ENCODE peak calls at places on chromosomes 7 and 10, in eight cellular contexts. X is progenitor cell of endocrine pancreas, H is psoas muscle, S is adrenal gland, Q is GM12878, B is HCT116, P is kidney, Z is endothelial cell of umbilical vein. N is an unnamed sample.

GRCh38 chr7:100914879-100915442 is 19.3 kb upstream of the ACHE start:
- DNase-seq in X (no peak), Q (no peak), P (peak), B (no peak), Z (no peak), H (no peak), S (no peak), N (peak)

GRCh38 chr7:94088560-94088959 is 84.4 kb upstream of the BET1 start:
- DNase-seq in S (no peak), X (no peak), H (no peak), B (no peak), Q (no peak), Z (peak), P (no peak), N (no peak)

GRCh38 chr7:46218461-46219202 is 297.6 kb upstream of the IGFBP3 start:
- DNase-seq in B (no peak), S (no peak), P (no peak), H (no peak), X (no peak), Q (no peak), Z (no peak), N (no peak)

GRCh38 chr10:49252313-49253034 is 46.5 kb upstream of the C10orf71 start:
- DNase-seq in Z (no peak), X (no peak), P (no peak), B (no peak), H (no peak), S (no peak), Q (no peak), N (no peak)

GRCh38 chr7:127580612-127581011 is 4.8 kb downstream of the GCC1 start:
- DNase-seq in Z (no peak), S (no peak), B (no peak), X (no peak), P (no peak), H (no peak), Q (no peak), N (no peak)

GRCh38 chr10:62422068-62422590 is 48.0 kb downstream of the ZNF365 start:
- DNase-seq in H (no peak), S (no peak), P (no peak), Z (no peak), X (no peak), B (no peak), Q (no peak), N (peak)

GRCh38 chr10:34262965-34263364 is 552.1 kb downstream of the PARD3 start:
- DNase-seq in Q (no peak), H (no peak), B (no peak), Z (peak), P (no peak), X (no peak), S (no peak), N (no peak)

GRCh38 chr7:47591655-47592572 is 10.0 kb upstream of the TNS3 start:
- DNase-seq in H (no peak), B (no peak), Z (no peak), S (no peak), P (no peak), X (no peak), Q (no peak), N (no peak)

GRCh38 chr7:37665352-37666022 is 18.1 kb upstream of the GPR141 start:
- DNase-seq in Q (no peak), S (no peak), H (no peak), B (no peak), P (no peak), Z (no peak), X (no peak), N (no peak)

GRCh38 chr7:108225531-108226181 is 95.5 kb upstream of the LAMB4 start:
- DNase-seq in S (no peak), B (no peak), Z (no peak), Q (no peak), P (no peak), X (no peak), H (no peak), N (no peak)
- TF ChIP-seq CTCF in S (no peak), B (peak), Z (no peak), Q (no peak), P (no peak), X (no peak), H (no peak), N (no peak)

GRCh38 chr7:151725844-151726770 is 150.8 kb downstream of the PRKAG2 start:
- DNase-seq in Z (no peak), B (no peak), H (no peak), X (no peak), P (peak), S (no peak), Q (no peak), N (no peak)
- TF ChIP-seq CTCF in Z (no peak), B (peak), H (no peak), X (no peak), P (peak), S (no peak), Q (no peak), N (no peak)

DNA sequence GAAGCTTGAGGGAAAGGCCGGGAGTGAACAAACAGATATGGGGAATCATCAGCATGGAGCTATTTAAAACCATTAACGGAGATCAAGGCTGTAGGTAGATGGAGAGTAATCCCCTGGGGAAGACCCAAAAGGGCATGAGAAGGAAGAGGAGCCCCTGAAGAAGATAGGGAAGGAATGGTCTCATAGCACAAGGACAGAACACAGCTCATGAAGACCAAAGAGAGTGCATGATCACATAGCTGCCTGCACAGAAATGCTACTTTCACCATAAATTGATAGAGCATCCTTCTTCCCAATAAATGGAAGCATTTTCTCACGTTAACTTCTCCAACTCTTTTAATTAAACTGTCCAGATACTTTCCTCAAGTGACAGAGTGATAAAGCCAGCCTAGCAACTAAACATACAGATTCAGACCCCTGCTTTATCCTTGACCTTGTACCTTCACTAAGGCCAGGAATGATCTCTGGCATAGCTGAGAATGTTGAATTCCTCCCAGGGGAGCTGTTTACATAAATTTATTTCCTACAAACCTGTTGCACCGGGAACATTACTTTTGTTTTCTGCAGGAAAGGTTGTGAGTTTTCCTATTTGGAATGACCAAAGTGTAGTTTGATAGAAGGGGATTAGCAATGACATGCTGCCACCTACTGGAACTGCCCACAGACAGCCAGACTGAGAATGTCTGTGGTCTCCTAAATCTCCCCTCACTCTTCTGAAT is 110.8 kb upstream of the LRGUK start:
- DNase-seq in Z (peak), X (peak), S (peak), P (no peak), H (no peak), Q (no peak), B (peak), N (peak)
- TF ChIP-seq CTCF in Z (peak), X (peak), S (peak), P (peak), H (peak), Q (peak), B (peak), N (peak)

DNA sequence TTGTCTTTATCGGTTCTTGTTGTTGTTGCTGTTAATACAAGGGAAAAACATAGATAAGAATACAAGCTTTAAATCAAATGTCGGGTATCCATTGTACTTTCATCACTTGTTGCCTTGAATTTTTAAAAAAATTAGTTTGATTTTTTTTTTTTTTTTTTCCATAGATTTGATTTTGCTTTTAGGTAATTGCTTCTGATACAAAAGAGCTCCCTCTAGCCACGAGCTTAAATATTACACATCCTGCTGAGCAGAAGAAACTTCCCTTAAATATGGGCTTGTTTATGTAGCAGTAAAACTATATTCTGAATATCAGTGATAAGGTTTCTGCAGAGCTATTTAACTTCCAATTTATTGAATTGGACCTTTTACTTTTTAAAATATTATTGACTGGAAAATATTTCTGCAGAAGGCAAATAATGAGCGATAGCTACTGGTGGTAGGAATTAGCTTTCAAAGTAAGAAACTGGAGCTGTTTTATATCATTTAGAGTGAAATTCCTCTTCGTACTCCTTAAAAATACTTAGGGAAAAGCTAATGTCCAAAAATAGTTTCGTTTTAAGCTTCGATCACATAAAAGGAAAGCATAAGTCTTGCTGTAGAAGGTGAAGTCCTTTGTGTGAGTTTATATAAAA is 216.9 kb downstream of the POLR1F start:
- DNase-seq in B (peak), Q (no peak), P (no peak), S (no peak), Z (peak), X (no peak), H (no peak), N (peak)
- TF ChIP-seq CTCF in B (peak), Q (peak), P (peak), S (peak), Z (peak), X (peak), H (peak), N (peak)

DNA sequence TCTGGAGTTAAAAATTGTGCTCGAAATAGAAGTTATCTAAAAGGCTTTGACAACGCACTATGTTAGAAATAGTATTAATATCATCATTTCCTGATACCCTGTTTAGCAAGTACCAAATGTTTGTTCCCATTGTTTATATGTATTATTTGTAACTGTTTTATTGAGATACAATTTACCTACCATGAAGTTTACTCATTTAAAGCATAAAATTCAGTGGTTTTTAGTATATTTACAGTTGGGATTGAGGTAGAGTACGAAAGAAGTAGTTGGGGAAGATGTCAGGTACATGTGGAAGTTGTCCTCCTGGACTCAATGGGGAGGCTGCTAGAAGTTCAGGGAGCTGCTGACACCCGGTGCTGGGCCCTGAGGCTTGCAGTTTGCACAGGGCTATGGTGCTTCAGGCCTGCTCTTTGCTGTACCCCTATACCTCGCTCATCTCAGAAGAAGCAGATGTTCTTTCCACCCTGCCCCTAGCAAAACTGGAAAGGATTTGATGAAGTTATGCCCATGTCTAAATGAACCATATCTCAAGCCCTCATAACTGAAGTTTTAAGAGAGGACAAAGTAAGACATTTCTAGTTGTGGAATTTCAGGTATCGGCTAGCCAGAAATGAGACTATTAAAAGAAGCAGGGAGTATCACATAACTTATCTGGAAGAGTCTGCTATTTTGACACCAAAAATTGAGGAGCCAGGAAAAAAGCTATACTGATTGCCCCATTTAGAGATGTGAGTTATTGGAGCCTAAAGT is 25.2 kb upstream of the WNT16 start:
- DNase-seq in S (no peak), B (no peak), P (no peak), Z (no peak), Q (no peak), X (no peak), H (no peak), N (no peak)
- TF ChIP-seq CTCF in S (no peak), B (peak), P (no peak), Z (no peak), Q (no peak), X (no peak), H (no peak), N (no peak)

DNA sequence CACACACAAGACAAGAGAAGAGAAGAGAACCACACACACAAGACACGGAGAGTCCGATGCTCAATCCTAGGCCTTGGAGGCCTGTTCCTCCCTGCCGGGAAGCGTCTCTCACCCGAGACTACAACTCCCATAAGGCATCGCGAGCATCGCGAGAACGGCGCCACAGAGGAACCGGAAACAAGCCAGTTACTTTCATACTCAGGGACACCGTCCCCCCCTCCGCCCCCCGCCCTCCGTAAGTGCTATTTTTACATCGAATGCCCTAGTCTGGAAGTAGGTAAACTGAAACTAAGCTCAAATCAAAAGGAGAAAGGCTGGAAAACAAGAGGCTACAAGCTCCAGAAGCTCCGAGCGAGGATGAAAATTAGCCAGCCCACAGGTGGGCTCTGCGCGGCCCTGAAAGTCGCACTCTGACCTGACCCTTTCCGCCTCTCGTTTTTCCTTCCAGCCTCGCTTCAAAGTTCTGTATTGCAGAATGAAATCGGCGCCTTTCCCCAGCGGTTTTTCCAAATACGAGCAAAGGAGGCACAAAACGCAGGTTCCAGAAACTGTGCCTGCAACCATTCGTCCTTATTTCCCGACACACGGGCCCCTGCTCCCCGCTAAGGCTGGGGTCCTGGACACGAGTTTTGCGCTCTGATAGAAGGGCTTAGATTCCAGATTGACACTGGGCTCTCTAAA is 11.5 kb upstream of the DNAJC12 start:
- DNase-seq in X (peak), S (peak), Z (peak), B (peak), P (peak), Q (peak), H (peak), N (peak)
- TF ChIP-seq CTCF in X (no peak), S (no peak), Z (no peak), B (no peak), P (peak), Q (no peak), H (peak), N (no peak)

GRCh38 chr10:64976150-64976549 is 1454.9 kb downstream of the REEP3 start:
- DNase-seq in Z (no peak), Q (no peak), H (no peak), B (no peak), P (no peak), S (no peak), X (no peak), N (no peak)

GRCh38 chr10:64973391-64973790 is 1452.2 kb downstream of the REEP3 start:
- DNase-seq in Z (no peak), B (no peak), H (no peak), P (no peak), Q (no peak), X (no peak), S (no peak), N (no peak)

DNA sequence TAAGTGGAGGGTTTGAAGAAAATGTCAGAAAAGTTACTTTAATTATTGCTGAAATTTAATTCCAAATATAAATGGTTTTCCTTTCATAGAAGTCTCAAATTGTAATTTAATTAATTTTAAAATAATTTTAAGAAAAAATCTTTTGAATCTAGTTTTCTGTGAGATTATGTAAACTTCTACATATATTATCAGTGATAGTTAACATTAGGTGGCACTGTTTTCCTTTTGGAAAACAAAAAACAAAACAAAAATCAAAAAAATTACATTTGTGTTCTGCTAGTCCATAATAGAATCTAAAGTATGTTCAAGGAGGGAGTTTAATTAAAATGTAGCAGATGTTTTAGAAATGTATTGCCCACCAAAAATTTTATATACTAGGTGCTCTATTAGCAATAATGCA is 1456.7 kb downstream of the REEP3 start:
- DNase-seq in S (no peak), X (no peak), Q (no peak), B (no peak), H (no peak), P (no peak), Z (peak), N (no peak)
- TF ChIP-seq CTCF in S (no peak), X (peak), Q (no peak), B (no peak), H (peak), P (no peak), Z (no peak), N (no peak)

GRCh38 chr7:17946591-17946990 is 6.3 kb upstream of the SNX13 start:
- DNase-seq in H (no peak), S (no peak), Q (no peak), B (no peak), P (no peak), X (no peak), Z (no peak), N (no peak)

GRCh38 chr7:17943006-17943405 is 2.7 kb upstream of the SNX13 start:
- DNase-seq in Q (no peak), B (no peak), H (no peak), X (no peak), Z (no peak), P (no peak), S (no peak), N (no peak)

GRCh38 chr7:17942231-17942630 is 1.9 kb upstream of the SNX13 start:
- DNase-seq in Q (no peak), H (no peak), X (no peak), P (no peak), S (no peak), B (no peak), Z (no peak), N (no peak)

GRCh38 chr7:17947606-17948005 is 7.3 kb upstream of the SNX13 start:
- DNase-seq in H (no peak), B (no peak), Z (no peak), S (no peak), P (no peak), X (no peak), Q (no peak), N (no peak)

DNA sequence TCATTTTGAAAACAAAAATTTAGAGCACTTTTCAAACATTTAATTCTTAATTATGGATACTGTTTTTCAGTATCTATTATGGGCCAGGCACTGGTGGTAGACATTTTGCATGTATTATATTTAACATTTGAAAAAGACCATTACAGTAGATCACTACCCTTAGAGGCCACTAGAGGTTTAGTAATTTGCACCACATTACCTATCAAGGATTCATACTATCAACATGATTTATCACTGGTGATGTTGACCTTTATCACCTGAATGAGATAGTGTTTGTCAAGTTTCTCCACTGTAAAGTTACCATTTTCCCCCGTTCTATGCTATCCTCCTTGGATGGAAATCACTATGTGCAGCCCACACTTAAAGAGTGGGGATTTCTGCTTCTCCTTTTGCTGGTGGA is 4.4 kb upstream of the SNX13 start:
- DNase-seq in P (no peak), X (no peak), B (no peak), H (no peak), S (no peak), Z (no peak), Q (no peak), N (no peak)
- TF ChIP-seq CTCF in P (no peak), X (peak), B (peak), H (no peak), S (no peak), Z (no peak), Q (peak), N (peak)

GRCh38 chr10:110694820-110695219 is 50.7 kb downstream of the RBM20 start:
- DNase-seq in Q (no peak), P (no peak), X (no peak), B (no peak), S (no peak), Z (no peak), H (no peak), N (no peak)

GRCh38 chr10:110686941-110687340 is 42.8 kb downstream of the RBM20 start:
- DNase-seq in Z (no peak), H (no peak), Q (no peak), P (no peak), S (no peak), X (no peak), B (no peak), N (no peak)

GRCh38 chr10:110694263-110694662 is 50.1 kb downstream of the RBM20 start:
- DNase-seq in Q (no peak), Z (no peak), P (no peak), S (no peak), X (no peak), H (no peak), B (no peak), N (no peak)

GRCh38 chr10:110686037-110686436 is 41.9 kb downstream of the RBM20 start:
- DNase-seq in Q (no peak), P (no peak), Z (no peak), X (no peak), H (no peak), S (no peak), B (no peak), N (no peak)

GRCh38 chr10:110691139-110691538 is 47.0 kb downstream of the RBM20 start:
- DNase-seq in X (no peak), S (no peak), B (no peak), P (no peak), Q (no peak), H (no peak), Z (no peak), N (no peak)
- TF ChIP-seq CTCF in X (no peak), S (no peak), B (no peak), P (no peak), Q (no peak), H (no peak), Z (no peak), N (no peak)